ENCODE peak calls at places on chromosomes 12 and 14, in nine cellular contexts. O is A549, I is stomach, B is K562, L is transverse colon, P is suprapubic skin, G is tibial nerve, Z is upper lobe of left lung, Y is sigmoid colon. V is an unnamed sample.

GRCh38 chr12:11707535-11707934 is 58.1 kb downstream of the ETV6 start:
- DNase-seq in O (no peak), I (peak; percentile 88), B (no peak), L (peak; percentile 72), P (no peak), G (no peak), Z (no peak), Y (peak; percentile 89), V (peak; percentile 46)

GRCh38 chr14:33699300-33699699 is 251.6 kb downstream of the EGLN3 start:
- DNase-seq in O (no peak), I (no peak), B (no peak), L (no peak), P (no peak), G (no peak), Z (no peak), Y (no peak), V (no peak)

GRCh38 chr12:113934060-113934829 is 31.9 kb downstream of the RBM19 start:
- DNase-seq in O (no peak), I (no peak), B (no peak), L (no peak), P (no peak), G (no peak), Z (no peak), Y (no peak), V (no peak)

GRCh38 chr14:45698462-45699134 is 445.6 kb upstream of the MIS18BP1 start:
- DNase-seq in O (no peak), I (peak; percentile 49), B (no peak), L (peak; percentile 21), P (no peak), G (no peak), Z (peak; percentile 54), Y (no peak), V (no peak)

GRCh38 chr14:30132201-30132600 is 204.6 kb upstream of the PRKD1 start:
- DNase-seq in O (no peak), I (no peak), B (no peak), L (no peak), P (no peak), G (no peak), Z (no peak), Y (no peak), V (no peak)

GRCh38 chr14:39762576-39763401 is 330.6 kb upstream of the FBXO33 start:
- DNase-seq in O (no peak), I (no peak), B (no peak), L (no peak), P (no peak), G (no peak), Z (no peak), Y (no peak), V (no peak)

GRCh38 chr12:133057446-133057845 is 20.1 kb downstream of the ZNF84 start:
- DNase-seq in O (peak; percentile 29), I (no peak), B (no peak), L (no peak), P (no peak), G (no peak), Z (no peak), Y (no peak), V (no peak)

GRCh38 chr12:53575502-53576264 is 50.5 kb downstream of the ATF7 start:
- DNase-seq in O (peak; percentile 63), I (no peak), B (peak; percentile 30), L (no peak), P (no peak), G (no peak), Z (peak; percentile 48), Y (no peak), V (no peak)

GRCh38 chr14:83556746-83557460 is 1973.0 kb upstream of the FLRT2 start:
- DNase-seq in O (peak; percentile 11), I (no peak), B (no peak), L (no peak), P (no peak), G (no peak), Z (no peak), Y (no peak), V (no peak)

GRCh38 chr14:104588066-104588857 is 8.7 kb downstream of the C14orf180 start:
- DNase-seq in O (no peak), I (peak; percentile 75), B (no peak), L (no peak), P (no peak), G (no peak), Z (no peak), Y (no peak), V (no peak)

GRCh38 chr12:25051583-25052190 is 102.8 kb upstream of the BCAT1 start:
- DNase-seq in O (no peak), I (no peak), B (no peak), L (peak; percentile 23), P (no peak), G (no peak), Z (peak; percentile 24), Y (no peak), V (no peak)

GRCh38 chr14:97251423-97252155 is 454.4 kb downstream of the VRK1 start:
- DNase-seq in O (no peak), I (no peak), B (no peak), L (no peak), P (no peak), G (no peak), Z (no peak), Y (no peak), V (no peak)

GRCh38 chr14:73754911-73755360 is 40.8 kb upstream of the PNMA1 start:
- DNase-seq in O (no peak), I (peak; percentile 71), B (no peak), L (peak; percentile 59), P (no peak), G (peak; percentile 54), Z (no peak), Y (peak; percentile 90), V (peak; percentile 75)

GRCh38 chr12:20505056-20505455 is 136.7 kb downstream of the PDE3A start:
- DNase-seq in O (no peak), I (no peak), B (no peak), L (no peak), P (no peak), G (no peak), Z (no peak), Y (no peak), V (no peak)

GRCh38 chr14:33568935-33569579 is 381.8 kb downstream of the EGLN3 start:
- DNase-seq in O (no peak), I (no peak), B (no peak), L (no peak), P (no peak), G (no peak), Z (no peak), Y (no peak), V (no peak)

GRCh38 chr12:44367916-44368315 is 508.2 kb downstream of the NELL2 start:
- DNase-seq in O (no peak), I (no peak), B (no peak), L (no peak), P (no peak), G (no peak), Z (no peak), Y (no peak), V (no peak)

DNA sequence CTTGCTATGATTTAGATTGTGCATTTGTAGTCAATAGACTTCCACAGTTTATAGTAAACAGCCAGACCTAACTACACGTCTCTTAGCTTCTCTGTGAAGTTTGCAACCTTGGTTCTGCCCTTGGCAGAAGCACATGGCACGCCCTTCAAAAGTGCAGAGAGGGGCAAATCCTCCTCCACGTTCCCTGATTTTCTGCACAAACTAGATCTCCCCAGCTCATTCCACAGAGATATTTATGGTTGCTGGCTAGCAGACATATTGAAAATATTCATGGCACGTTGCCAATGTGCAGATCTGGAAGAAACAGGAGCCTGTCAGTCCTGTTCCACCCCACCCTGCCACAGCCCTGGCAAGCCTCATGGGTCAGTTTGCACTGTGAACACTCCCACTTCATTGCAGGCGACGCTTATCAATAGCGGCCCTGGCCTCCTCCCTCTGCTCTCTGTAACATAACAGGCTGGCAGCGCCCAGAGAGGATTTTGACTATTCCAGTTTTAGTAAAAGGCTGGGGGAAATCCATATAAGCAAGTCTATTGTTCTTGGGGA is 6.5 kb upstream of the LGALS3 start:
- DNase-seq in O (no peak), I (peak; percentile 91), B (peak; percentile 64), L (peak; percentile 91), P (peak; percentile 88), G (no peak), Z (peak; percentile 45), Y (no peak), V (peak; percentile 59)
- TF ChIP-seq EP300 in O (no peak), I (no peak), B (no peak), L (peak; percentile 23), P (no peak), G (no peak), Z (no peak), Y (no peak), V (no peak)

GRCh38 chr12:71626098-71626497 is 37.5 kb downstream of the ZFC3H1 start:
- DNase-seq in O (no peak), I (no peak), B (no peak), L (no peak), P (no peak), G (no peak), Z (no peak), Y (no peak), V (no peak)

GRCh38 chr12:71626768-71627167 is 36.9 kb downstream of the ZFC3H1 start:
- DNase-seq in O (no peak), I (no peak), B (no peak), L (no peak), P (no peak), G (no peak), Z (no peak), Y (no peak), V (no peak)

GRCh38 chr12:71621938-71622337 is 41.7 kb downstream of the ZFC3H1 start:
- DNase-seq in O (no peak), I (no peak), B (no peak), L (no peak), P (no peak), G (no peak), Z (no peak), Y (no peak), V (no peak)

DNA sequence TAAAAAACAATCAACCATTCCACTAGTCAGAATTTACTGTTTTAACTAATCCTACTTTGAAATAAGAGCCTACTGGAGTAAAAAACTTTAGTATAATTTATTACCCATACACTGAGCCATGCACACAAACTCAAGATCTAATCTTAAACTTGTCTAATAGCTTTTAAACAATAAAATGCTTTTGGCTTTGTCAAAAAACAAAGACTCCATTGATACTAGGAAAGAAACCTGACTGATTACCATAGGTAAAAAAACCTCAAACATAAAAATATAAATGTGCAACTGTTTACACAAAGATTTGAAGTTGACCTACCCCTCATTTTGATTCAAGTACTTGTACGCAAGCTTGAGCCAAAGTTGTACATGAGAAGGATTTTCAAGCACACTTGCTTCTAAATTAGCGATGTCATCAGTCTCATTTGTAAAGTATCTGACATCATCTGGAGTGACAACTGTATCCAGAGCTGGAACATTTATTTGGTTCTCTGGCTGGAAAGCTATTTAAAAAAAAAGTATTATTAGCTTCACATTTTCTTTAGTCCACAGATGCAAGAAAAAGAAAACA is 36.1 kb downstream of the ZFC3H1 start:
- DNase-seq in O (no peak), I (no peak), B (no peak), L (no peak), P (no peak), G (no peak), Z (no peak), Y (no peak), V (no peak)
- H3K27ac ChIP-seq in O (no peak overlapping the region), I (no peak overlapping the region), B (no peak overlapping the region), L (no peak overlapping the region), P (no peak overlapping the region), G (no peak overlapping the region), Z (no peak overlapping the region), Y (no peak overlapping the region), V (no peak overlapping the region)

GRCh38 chr12:618626-619025 is 44.6 kb downstream of the NINJ2 start:
- DNase-seq in O (no peak), I (no peak), B (no peak), L (no peak), P (no peak), G (no peak), Z (peak; percentile 83), Y (no peak), V (no peak)
- H3K4me1 ChIP-seq in O (peaks cover 41% of the 10 kb centered on the region), I (no peaks in the 10 kb centered on the region), B (peaks cover 4% of the 10 kb centered on the region), L (no peaks in the 10 kb centered on the region), P (peaks cover 40% of the 10 kb centered on the region), G (no peaks in the 10 kb centered on the region), Z (peaks cover 69% of the 10 kb centered on the region), Y (peaks cover 7% of the 10 kb centered on the region), V (no peaks in the 10 kb centered on the region)

GRCh38 chr14:69153848-69154208 is 909 bp upstream of the DCAF5 start:
- DNase-seq in O (peak; percentile 9), I (no peak), B (no peak), L (peak; percentile 28), P (no peak), G (peak; percentile 19), Z (peak; percentile 56), Y (peak; percentile 74), V (peak; percentile 39)
- TF ChIP-seq EP300 in O (no peak), I (no peak), B (no peak), L (no peak), P (no peak), G (no peak), Z (no peak), Y (no peak), V (no peak)

V was measured in ovary.